ENCODE peak calls at places on chromosomes 3 and 15, in seven cellular contexts. Z is upper lobe of left lung, G is stomach, D is HepG2, E is SK-N-SH, P is sigmoid colon, B is suprapubic skin. Y is an unnamed sample.

GRCh38 chr3:123632161-123632655 is 47.4 kb upstream of the HACD2 start:
- DNase-seq in D (no peak), E (no peak), P (peak; percentile 89), B (no peak), Z (no peak), G (no peak), Y (peak; percentile 25)

GRCh38 chr15:91496754-91497691 is 356.5 kb upstream of the SLCO3A1 start:
- DNase-seq in G (peak; percentile 77), P (no peak), E (peak; percentile 11), D (no peak), B (no peak), Z (no peak), Y (peak; percentile 44)

GRCh38 chr15:69841046-69841828 is 256.5 kb downstream of the TLE3 start:
- DNase-seq in P (no peak), D (no peak), Z (no peak), B (no peak), G (no peak), E (peak; percentile 83), Y (no peak)

GRCh38 chr3:191236635-191237034 is 37.6 kb downstream of the OSTN start:
- DNase-seq in P (no peak), E (no peak), Z (no peak), B (no peak), G (no peak), D (no peak), Y (no peak)

GRCh38 chr3:36729204-36730056 is 34.9 kb downstream of the DCLK3 start:
- DNase-seq in E (peak; percentile 54), G (no peak), P (no peak), B (no peak), D (peak; percentile 34), Z (no peak), Y (no peak)

GRCh38 chr15:81296218-81296617 is 27.7 kb downstream of the STARD5 start:
- DNase-seq in Z (no peak), D (no peak), P (no peak), E (no peak), B (peak; percentile 22), G (no peak), Y (peak; percentile 7)

GRCh38 chr3:115706311-115706829 is 83.1 kb downstream of the GAP43 start:
- DNase-seq in P (no peak), E (no peak), Z (no peak), G (no peak), B (no peak), D (peak; percentile 83), Y (no peak)

GRCh38 chr3:58998476-58999117 is 51.2 kb downstream of the CFAP20DC start:
- DNase-seq in E (peak; percentile 3), G (no peak), B (no peak), P (no peak), D (no peak), Z (no peak), Y (no peak)

GRCh38 chr15:57245130-57245529 is 131.2 kb upstream of the CGNL1 start:
- DNase-seq in P (no peak), B (no peak), D (no peak), G (no peak), E (no peak), Z (no peak), Y (no peak)

GRCh38 chr3:105781871-105782270 is 86.9 kb downstream of the CBLB start:
- DNase-seq in E (no peak), Z (no peak), B (no peak), G (no peak), P (no peak), D (no peak), Y (no peak)

GRCh38 chr3:184511741-184512140 is 49.8 kb upstream of the EPHB3 start:
- DNase-seq in Z (no peak), P (no peak), E (no peak), G (no peak), B (no peak), D (no peak), Y (no peak)

GRCh38 chr3:184230081-184230602 is 757 bp downstream of the VWA5B2 start:
- DNase-seq in G (peak; percentile 30), P (no peak), B (no peak), D (peak; percentile 20), Z (peak; percentile 84), E (peak; percentile 76), Y (no peak)

GRCh38 chr15:55937040-55937439 is 56.4 kb downstream of the NEDD4 start:
- DNase-seq in G (no peak), Z (no peak), D (no peak), P (no peak), E (no peak), B (no peak), Y (no peak)

GRCh38 chr3:58306662-58307286 is 454 bp downstream of the HTD2 start:
- DNase-seq in G (peak; percentile 30), E (peak; percentile 52), D (peak; percentile 55), Z (peak; percentile 58), P (peak; percentile 70), B (peak; percentile 77), Y (peak; percentile 43)

GRCh38 chr3:14331273-14331672 is 71.1 kb upstream of the SLC6A6 start:
- DNase-seq in E (no peak), B (no peak), G (peak; percentile 48), D (no peak), P (no peak), Z (no peak), Y (peak; percentile 73)

GRCh38 chr15:91974321-91974720 is 120.8 kb downstream of the SLCO3A1 start:
- DNase-seq in Z (no peak), P (no peak), D (no peak), G (no peak), E (no peak), B (no peak), Y (no peak)

GRCh38 chr3:163335429-163335828 is 1742.9 kb downstream of the SI start:
- DNase-seq in B (no peak), G (no peak), D (no peak), P (no peak), Z (no peak), E (no peak), Y (no peak)

GRCh38 chr3:129432036-129432435 is 3.6 kb upstream of the EFCAB12 start:
- DNase-seq in B (no peak), E (no peak), P (no peak), D (no peak), G (no peak), Z (no peak), Y (no peak)

GRCh38 chr3:12833226-12834161 is 7.9 kb downstream of the RPL32 start:
- DNase-seq in Z (no peak), P (no peak), B (no peak), G (no peak), D (no peak), E (no peak), Y (no peak)

GRCh38 chr3:105293441-105293840 is 73.3 kb upstream of the ALCAM start:
- DNase-seq in P (no peak), Z (no peak), B (no peak), G (no peak), E (no peak), D (no peak), Y (no peak)

GRCh38 chr15:74265046-74265639 is 29.0 kb downstream of the CCDC33 start:
- DNase-seq in D (peak; percentile 12), G (no peak), Z (no peak), P (no peak), B (no peak), E (no peak), Y (no peak)

GRCh38 chr3:56251343-56251945 is 216.8 kb downstream of the ERC2 start:
- DNase-seq in Z (no peak), P (no peak), G (peak; percentile 34), B (no peak), E (peak; percentile 57), D (peak; percentile 18), Y (peak; percentile 17)

GRCh38 chr3:187736418-187736871 is 8.8 kb downstream of the BCL6 start:
- DNase-seq in G (no peak), Z (no peak), P (no peak), B (no peak), D (no peak), E (no peak), Y (no peak)

GRCh38 chr3:130892759-130893239 is 1.1 kb upstream of the ATP2C1 start:
- DNase-seq in P (peak; percentile 77), Z (no peak), G (peak; percentile 74), D (peak; percentile 76), B (peak; percentile 71), E (peak; percentile 70), Y (peak; percentile 75)

GRCh38 chr3:192831111-192831644 is 86.5 kb downstream of the MB21D2 start:
- DNase-seq in B (no peak), P (no peak), G (no peak), D (no peak), E (no peak), Z (no peak), Y (no peak)

GRCh38 chr3:62669161-62669560 is 206.1 kb downstream of the CADPS start:
- DNase-seq in P (no peak), E (no peak), B (no peak), Z (no peak), D (no peak), G (no peak), Y (no peak)

GRCh38 chr3:71964170-71964569 is 179.2 kb upstream of the PROK2 start:
- DNase-seq in D (no peak), P (no peak), Z (no peak), B (no peak), E (no peak), G (peak; percentile 36), Y (no peak)

GRCh38 chr3:186599142-186599784 is 13.6 kb upstream of the AHSG start:
- DNase-seq in D (peak; percentile 90), P (no peak), E (no peak), Z (peak; percentile 48), B (no peak), G (no peak), Y (no peak)
- TF ChIP-seq EP300 in D (no peak), P (no peak), E (no peak), Z (no peak), B (no peak), G (no peak), Y (no peak)

DNA sequence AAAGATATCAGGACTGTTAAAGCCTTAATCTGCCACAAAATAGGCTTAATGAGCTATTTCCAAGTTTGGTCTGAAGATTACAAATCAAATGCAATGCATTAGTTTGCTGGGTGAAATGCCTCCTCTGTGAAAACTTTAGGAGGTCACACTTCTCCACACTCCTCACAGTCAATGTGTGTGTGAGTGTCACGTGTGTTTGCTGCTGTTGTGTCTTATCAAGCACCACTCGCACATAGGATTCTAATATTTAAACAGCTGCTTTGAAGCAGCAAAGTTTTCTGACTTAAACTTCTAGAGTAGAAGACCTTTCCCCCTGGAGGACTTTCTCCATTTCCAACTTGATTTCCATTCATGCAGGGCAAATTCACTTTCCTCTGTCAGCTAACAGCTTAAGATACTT is 203.2 kb upstream of the PEX5L start:
- DNase-seq in G (no peak), B (no peak), Z (no peak), P (no peak), D (no peak), E (no peak), Y (no peak)
- TF ChIP-seq POLR2AphosphoS5 in G (no peak), B (no peak), Z (no peak), P (no peak), D (no peak), E (no peak), Y (no peak)

GRCh38 chr3:139358857-139359562 is 15.2 kb downstream of the MRPS22 start:
- DNase-seq in P (no peak), G (no peak), Z (no peak), E (no peak), B (no peak), D (no peak), Y (no peak)
- TF ChIP-seq EP300 in P (no peak), G (no peak), Z (no peak), E (no peak), B (no peak), D (no peak), Y (no peak)

DNA sequence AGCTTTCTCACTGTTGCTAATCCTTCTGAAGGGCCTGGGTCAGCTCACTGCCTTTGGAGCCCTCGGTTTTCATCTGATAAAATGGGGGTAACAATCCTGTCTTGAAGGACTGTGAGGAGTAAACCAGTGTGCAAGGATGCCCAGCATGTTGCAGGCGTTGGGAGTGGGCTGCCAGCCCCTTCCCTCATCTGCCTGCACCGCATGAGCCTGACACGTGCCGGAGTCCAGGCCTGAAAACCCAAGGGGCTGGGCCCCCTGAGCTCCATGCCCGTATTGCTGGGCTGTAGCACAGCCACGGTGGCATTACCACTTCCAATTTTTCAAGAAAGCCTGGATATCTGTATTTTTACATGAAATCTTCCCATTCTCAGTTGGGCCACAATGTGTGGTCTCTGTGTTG is 98.1 kb downstream of the DNAJB8 start:
- DNase-seq in G (no peak), E (no peak), P (no peak), B (no peak), Z (no peak), D (no peak), Y (no peak)
- TF ChIP-seq POLR2AphosphoS5 in G (no peak), E (no peak), P (no peak), B (no peak), Z (no peak), D (no peak), Y (no peak)